ENCODE peak calls at places on chromosome 16, in eight cellular contexts. D is left ventricle myocardium superior; S is activated CD4-positive, alpha-beta memory T cell treated with anti-CD3 and anti-CD28 coated beads, Interleukin-2, amount 10 ng/mL, durations not matched to agents 7 days and 5 days; L is lower leg skin; N is HAP-1; Z is thoracic aorta; K is SK-N-DZ; X is activated gamma-delta T cell. C is an unnamed sample.

GRCh38 chr16:24255446-24256352 is at the start of gene CACNG3:
- DNase-seq in X (peak; percentile 15), Z (no peak), L (peak; percentile 16), K (peak; percentile 64), S (peak; percentile 69), D (peak; percentile 59), N (peak; percentile 41), C (peak; percentile 75)

GRCh38 chr16:72009779-72010178 is 1.2 kb downstream of the DHODH start:
- DNase-seq in K (no peak), D (no peak), Z (no peak), L (no peak), S (no peak), X (no peak), N (no peak), C (no peak)

GRCh38 chr16:82627811-82628339 is 1.1 kb downstream of the CDH13 start:
- DNase-seq in X (no peak), S (no peak), K (no peak), L (peak; percentile 64), Z (no peak), N (no peak), D (peak; percentile 70), C (no peak)

GRCh38 chr16:68235882-68236803 is at the start of gene ESRP2:
- DNase-seq in X (peak; percentile 40), S (no peak), Z (no peak), D (peak; percentile 60), N (no peak), L (peak; percentile 74), K (no peak), C (no peak)

GRCh38 chr16:69563605-69564580 is 1.9 kb upstream of the NFAT5 start:
- DNase-seq in D (no peak), K (peak; percentile 47), N (peak; percentile 51), L (no peak), X (no peak), S (peak; percentile 58), Z (no peak), C (no peak)

GRCh38 chr16:31371619-31372484 is 16.9 kb downstream of the ITGAX start:
- DNase-seq in L (no peak), N (no peak), X (no peak), S (no peak), K (no peak), D (no peak), Z (no peak), C (no peak)

GRCh38 chr16:57538235-57538711 is 1.9 kb upstream of the CCDC102A start:
- DNase-seq in N (no peak), D (no peak), Z (no peak), X (no peak), L (no peak), S (peak; percentile 43), K (no peak), C (peak; percentile 5)

GRCh38 chr16:89599902-89600301 is 13.5 kb upstream of the DPEP1 start:
- DNase-seq in D (no peak), Z (no peak), L (no peak), X (no peak), K (no peak), N (no peak), S (no peak), C (no peak)

GRCh38 chr16:18983565-18984424 is at the start of gene TMC7:
- DNase-seq in D (peak; percentile 86), X (no peak), N (peak; percentile 88), Z (peak; percentile 11), K (peak; percentile 89), S (peak; percentile 19), L (peak; percentile 34), C (peak; percentile 90)

GRCh38 chr16:19203374-19203966 is 35.4 kb downstream of the SYT17 start:
- DNase-seq in K (no peak), N (no peak), X (no peak), Z (no peak), S (no peak), D (no peak), L (no peak), C (no peak)

GRCh38 chr16:70476272-70477020 is 22.1 kb downstream of the FCSK start:
- DNase-seq in N (no peak), K (no peak), D (no peak), S (peak; percentile 57), Z (no peak), X (no peak), L (no peak), C (no peak)

GRCh38 chr16:72247821-72248253 is 75.9 kb upstream of the PMFBP1 start:
- DNase-seq in S (no peak), L (peak; percentile 63), K (no peak), Z (no peak), N (no peak), D (no peak), X (no peak), C (no peak)

GRCh38 chr16:2981899-2982250 is 1.6 kb upstream of the PKMYT1 start:
- DNase-seq in N (no peak), X (no peak), K (no peak), L (no peak), Z (no peak), S (no peak), D (no peak), C (no peak)

GRCh38 chr16:9380221-9380620 is 288.8 kb downstream of the HAPSTR1 start:
- DNase-seq in X (no peak), D (no peak), S (no peak), L (no peak), N (no peak), Z (no peak), K (no peak), C (no peak)

GRCh38 chr16:23996258-23996955 is 160.6 kb downstream of the PRKCB start:
- DNase-seq in X (no peak), S (no peak), Z (no peak), D (no peak), L (no peak), K (no peak), N (no peak), C (no peak)

GRCh38 chr16:380837-381787 is 666 bp downstream of the PGAP6 start:
- DNase-seq in Z (no peak), S (peak; percentile 36), D (no peak), X (no peak), N (no peak), L (no peak), K (no peak), C (peak; percentile 29)

GRCh38 chr16:82700541-82701240 is 73.9 kb downstream of the CDH13 start:
- DNase-seq in X (no peak), N (no peak), D (no peak), L (no peak), Z (no peak), K (no peak), S (no peak), C (no peak)

GRCh38 chr16:30786115-30786935 is 680 bp downstream of the ZNF629 start:
- DNase-seq in D (peak; percentile 63), S (no peak), N (peak; percentile 28), X (no peak), Z (no peak), K (peak; percentile 54), L (no peak), C (peak; percentile 86)

GRCh38 chr16:51524555-51525373 is 373.7 kb upstream of the SALL1 start:
- DNase-seq in X (no peak), K (no peak), Z (no peak), L (no peak), S (no peak), N (no peak), D (no peak), C (no peak)

GRCh38 chr16:30075503-30076275 is at the start of gene PPP4C:
- DNase-seq in K (peak; percentile 86), Z (peak; percentile 60), S (peak; percentile 95), X (peak; percentile 93), D (peak; percentile 95), L (peak; percentile 86), N (peak; percentile 89), C (peak; percentile 99)

GRCh38 chr16:17224859-17225258 is 245.9 kb downstream of the XYLT1 start:
- DNase-seq in D (peak; percentile 56), L (peak; percentile 60), Z (peak; percentile 9), S (peak; percentile 38), K (no peak), X (no peak), N (no peak), C (no peak)

GRCh38 chr16:8632675-8633182 is 11.2 kb downstream of the METTL22 start:
- DNase-seq in K (no peak), S (no peak), N (no peak), Z (no peak), L (peak; percentile 26), D (peak; percentile 51), X (no peak), C (no peak)